ENCODE peak calls at places on chromosome 12, in eight cellular contexts. C is tibial artery, Q is fibroblast of pulmonary artery, B is A549, H is tibial nerve, M is spleen, V is neural progenitor cell, I is heart left ventricle. O is an unnamed sample.

GRCh38 chr12:15532364-15532977 is 210.2 kb downstream of the PTPRO start:
- DNase-seq in I (no peak), Q (peak; percentile 83), B (peak; percentile 73), M (no peak), C (no peak), H (no peak), V (peak; percentile 72), O (no peak)

GRCh38 chr12:94202245-94203180 is 54.1 kb downstream of the PLXNC1 start:
- DNase-seq in B (no peak), Q (no peak), V (no peak), C (no peak), M (no peak), I (no peak), H (no peak), O (no peak)

GRCh38 chr12:70154087-70154486 is 89.1 kb upstream of the CNOT2 start:
- DNase-seq in H (no peak), B (no peak), V (no peak), C (no peak), M (no peak), Q (no peak), I (no peak), O (no peak)

GRCh38 chr12:75635606-75636444 is 124.4 kb upstream of the KRR1 start:
- DNase-seq in Q (peak; percentile 77), C (no peak), V (no peak), M (no peak), B (peak; percentile 80), H (no peak), I (no peak), O (no peak)

GRCh38 chr12:23222801-23223200 is 597.8 kb downstream of the ETNK1 start:
- DNase-seq in I (no peak), V (no peak), H (no peak), Q (no peak), B (no peak), M (no peak), C (no peak), O (no peak)

GRCh38 chr12:97396989-97397388 is 65.6 kb upstream of the RMST start:
- DNase-seq in Q (no peak), V (peak; percentile 87), C (no peak), I (no peak), M (no peak), B (no peak), H (no peak), O (no peak)

GRCh38 chr12:113049976-113050742 is 6.4 kb upstream of the DTX1 start:
- DNase-seq in M (no peak), C (no peak), V (peak; percentile 61), B (peak; percentile 73), I (no peak), H (no peak), Q (peak; percentile 23), O (no peak)

GRCh38 chr12:105225505-105225904 is 10.5 kb downstream of the APPL2 start:
- DNase-seq in Q (no peak), C (no peak), V (no peak), B (no peak), M (no peak), I (no peak), H (no peak), O (no peak)

GRCh38 chr12:106154781-106155273 is 16.1 kb upstream of the NUAK1 start:
- DNase-seq in Q (no peak), H (no peak), V (no peak), B (no peak), M (no peak), I (no peak), C (no peak), O (no peak)

GRCh38 chr12:53174881-53175491 is 5.5 kb upstream of the ZNF740 start:
- DNase-seq in C (no peak), H (no peak), Q (peak; percentile 36), V (peak; percentile 59), M (no peak), I (no peak), B (peak; percentile 94), O (peak; percentile 85)

GRCh38 chr12:90833228-90833627 is 121.7 kb downstream of the CCER1 start:
- DNase-seq in B (no peak), C (no peak), I (no peak), H (no peak), V (no peak), Q (no peak), M (no peak), O (no peak)

GRCh38 chr12:4580165-4580773 is 18.3 kb downstream of the DYRK4 start:
- DNase-seq in C (no peak), M (no peak), I (no peak), B (no peak), Q (no peak), V (peak; percentile 87), H (no peak), O (no peak)

GRCh38 chr12:84605988-84606387 is 306.6 kb downstream of the SLC6A15 start:
- DNase-seq in Q (no peak), V (no peak), H (no peak), B (no peak), I (no peak), M (no peak), C (no peak), O (no peak)

GRCh38 chr12:13343380-13343779 is 146.9 kb downstream of the EMP1 start:
- DNase-seq in H (no peak), M (no peak), Q (no peak), I (no peak), B (peak; percentile 17), C (no peak), V (no peak), O (no peak)

GRCh38 chr12:3137268-3137761 is 60.1 kb downstream of the TSPAN9 start:
- DNase-seq in M (peak; percentile 83), B (no peak), H (peak; percentile 34), Q (peak; percentile 60), V (peak; percentile 46), I (peak; percentile 82), C (no peak), O (no peak)

GRCh38 chr12:51377099-51377984 is 13.9 kb downstream of the GALNT6 start:
- DNase-seq in C (no peak), I (no peak), B (no peak), M (peak; percentile 6), H (no peak), Q (peak; percentile 26), V (no peak), O (no peak)
- H3K4me3 ChIP-seq in C (no peak overlapping the region), I (no peak overlapping the region), B (no peak overlapping the region), M (no peak overlapping the region), H (no peak overlapping the region), Q (no peak overlapping the region), V (no peak overlapping the region), O (no peak overlapping the region)

DNA sequence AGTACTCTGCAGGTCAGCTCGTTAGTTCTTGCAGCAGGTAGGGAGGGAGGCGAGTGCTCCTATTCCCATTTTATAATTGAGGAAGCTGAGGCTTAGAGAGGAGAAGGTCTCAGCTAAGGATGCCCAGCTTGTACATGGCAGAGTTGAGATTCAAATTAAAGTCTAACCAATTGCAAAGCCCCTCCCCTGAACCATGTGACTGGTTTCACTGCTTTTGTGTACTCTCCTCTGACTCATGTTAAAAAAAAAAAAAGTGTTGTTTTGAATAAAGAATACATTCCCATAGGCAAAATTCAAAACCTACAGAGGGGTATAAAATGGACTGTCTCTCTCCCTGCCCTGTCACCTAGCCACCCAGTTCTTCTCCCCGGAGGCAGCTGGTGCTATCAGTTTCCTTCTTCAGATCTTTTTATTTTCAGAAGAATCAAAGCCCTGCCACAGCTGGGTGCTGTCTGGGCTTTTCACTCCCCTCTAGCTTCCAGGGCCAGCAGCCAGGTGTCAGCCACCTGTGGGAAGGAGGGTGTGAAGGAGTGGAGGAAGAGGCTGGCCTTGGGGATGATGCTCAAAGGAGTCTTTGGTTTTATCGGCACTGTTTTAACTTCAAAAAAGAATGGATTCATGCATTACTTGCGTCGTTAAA is 5.4 kb downstream of the PSMD9 start:
- DNase-seq in B (peak; percentile 63), C (no peak), M (no peak), V (no peak), Q (peak; percentile 74), H (no peak), I (no peak), O (no peak)
- H3K4me3 ChIP-seq in B (no peak overlapping the region), C (no peak overlapping the region), M (no peak overlapping the region), V (no peak overlapping the region), Q (no peak overlapping the region), H (no peak overlapping the region), I (no peak overlapping the region), O (no peak overlapping the region)

GRCh38 chr12:1553546-1553945 is 40.8 kb downstream of the FBXL14 start:
- DNase-seq in H (no peak), V (no peak), Q (no peak), I (no peak), B (no peak), C (no peak), M (no peak), O (no peak)
- H3K4me3 ChIP-seq in H (no peak overlapping the region), V (no peak overlapping the region), Q (no peak overlapping the region), I (no peak overlapping the region), B (no peak overlapping the region), C (no peak overlapping the region), M (no peak overlapping the region), O (no peak overlapping the region)

GRCh38 chr12:31752450-31752849 is 23.6 kb upstream of the AMN1 start:
- DNase-seq in M (no peak), I (no peak), B (no peak), V (no peak), Q (no peak), C (no peak), H (no peak), O (no peak)

GRCh38 chr12:31745242-31745641 is 16.4 kb upstream of the AMN1 start:
- DNase-seq in B (no peak), C (no peak), H (no peak), I (no peak), V (no peak), Q (no peak), M (no peak), O (no peak)

GRCh38 chr12:31750747-31751039 is 21.9 kb upstream of the AMN1 start:
- DNase-seq in B (peak; percentile 19), M (no peak), H (no peak), Q (no peak), V (no peak), C (no peak), I (no peak), O (no peak)

GRCh38 chr12:31749024-31749704 is 20.3 kb upstream of the AMN1 start:
- DNase-seq in Q (peak; percentile 97), V (no peak), C (peak; percentile 66), H (no peak), B (peak; percentile 100), I (no peak), M (peak; percentile 78), O (peak; percentile 76)
- H3K4me3 ChIP-seq in Q (no peak overlapping the region), V (no peak overlapping the region), C (no peak overlapping the region), H (no peak overlapping the region), B (no peak overlapping the region), I (no peak overlapping the region), M (no peak overlapping the region), O (no peak overlapping the region)

O was measured in right lobe of liver.